ENCODE peak calls at places on chromosomes 1 and 21, in seven cellular contexts. H, U, L, E, X, K and V are unnamed samples.
A peak's percentile ranks its signal among the peaks of the same experiment; 100 is the strongest.

GRCh38 chr1:117128323-117129079 is 7.0 kb upstream of the TRIM45 start:
- DNase-seq in H (no peak), U (no peak), L (peak; percentile 17), E (no peak), X (no peak), K (no peak), V (no peak)

GRCh38 chr1:203754455-203754864 is 10.5 kb upstream of the LAX1 start:
- DNase-seq in H (no peak), U (no peak), L (no peak), E (no peak), X (no peak), K (no peak), V (no peak)

GRCh38 chr1:242703467-242703866 is 179.0 kb upstream of the PLD5 start:
- DNase-seq in H (no peak), U (no peak), L (no peak), E (no peak), X (no peak), K (no peak), V (no peak)

GRCh38 chr1:6969762-6970161 is 184.5 kb downstream of the CAMTA1 start:
- DNase-seq in H (no peak), U (no peak), L (no peak), E (no peak), X (peak; percentile 12), K (no peak), V (no peak)

GRCh38 chr1:21906173-21907078 is 30.7 kb downstream of the HSPG2 start:
- DNase-seq in H (no peak), U (no peak), L (no peak), E (no peak), X (no peak), K (no peak), V (peak; percentile 63)

GRCh38 chr1:236222616-236223015 is 59.1 kb downstream of the ERO1B start:
- DNase-seq in H (no peak), U (no peak), L (no peak), E (no peak), X (no peak), K (no peak), V (no peak)

GRCh38 chr1:200206761-200207160 is 179.3 kb downstream of the NR5A2 start:
- DNase-seq in H (no peak), U (no peak), L (no peak), E (no peak), X (no peak), K (no peak), V (no peak)

GRCh38 chr1:93775224-93775623 is 93.6 kb upstream of the BCAR3 start:
- DNase-seq in H (no peak), U (no peak), L (no peak), E (no peak), X (no peak), K (no peak), V (no peak)

GRCh38 chr1:109466100-109466439 is 276 bp upstream of the SYPL2 start:
- DNase-seq in H (no peak), U (no peak), L (no peak), E (no peak), X (no peak), K (no peak), V (no peak)

GRCh38 chr21:27507695-27508094 is 540.8 kb upstream of the ADAMTS5 start:
- DNase-seq in H (no peak), U (no peak), L (no peak), E (no peak), X (no peak), K (no peak), V (no peak)

GRCh38 chr21:27502801-27503200 is 535.9 kb upstream of the ADAMTS5 start:
- DNase-seq in H (no peak), U (no peak), L (no peak), E (no peak), X (no peak), K (no peak), V (no peak)

GRCh38 chr21:27511241-27511640 is 544.4 kb upstream of the ADAMTS5 start:
- DNase-seq in H (no peak), U (no peak), L (no peak), E (no peak), X (no peak), K (no peak), V (no peak)

GRCh38 chr21:27505516-27505915 is 538.6 kb upstream of the ADAMTS5 start:
- DNase-seq in H (no peak), U (no peak), L (no peak), E (no peak), X (no peak), K (no peak), V (no peak)
- H3K9me3 ChIP-seq in H (peaks cover 3% of the 10 kb centered on the region), U (no peaks in the 10 kb centered on the region), L (no peaks in the 10 kb centered on the region), E (no peaks in the 10 kb centered on the region), X (no peaks in the 10 kb centered on the region), K (no peaks in the 10 kb centered on the region), V (no peaks in the 10 kb centered on the region)

DNA sequence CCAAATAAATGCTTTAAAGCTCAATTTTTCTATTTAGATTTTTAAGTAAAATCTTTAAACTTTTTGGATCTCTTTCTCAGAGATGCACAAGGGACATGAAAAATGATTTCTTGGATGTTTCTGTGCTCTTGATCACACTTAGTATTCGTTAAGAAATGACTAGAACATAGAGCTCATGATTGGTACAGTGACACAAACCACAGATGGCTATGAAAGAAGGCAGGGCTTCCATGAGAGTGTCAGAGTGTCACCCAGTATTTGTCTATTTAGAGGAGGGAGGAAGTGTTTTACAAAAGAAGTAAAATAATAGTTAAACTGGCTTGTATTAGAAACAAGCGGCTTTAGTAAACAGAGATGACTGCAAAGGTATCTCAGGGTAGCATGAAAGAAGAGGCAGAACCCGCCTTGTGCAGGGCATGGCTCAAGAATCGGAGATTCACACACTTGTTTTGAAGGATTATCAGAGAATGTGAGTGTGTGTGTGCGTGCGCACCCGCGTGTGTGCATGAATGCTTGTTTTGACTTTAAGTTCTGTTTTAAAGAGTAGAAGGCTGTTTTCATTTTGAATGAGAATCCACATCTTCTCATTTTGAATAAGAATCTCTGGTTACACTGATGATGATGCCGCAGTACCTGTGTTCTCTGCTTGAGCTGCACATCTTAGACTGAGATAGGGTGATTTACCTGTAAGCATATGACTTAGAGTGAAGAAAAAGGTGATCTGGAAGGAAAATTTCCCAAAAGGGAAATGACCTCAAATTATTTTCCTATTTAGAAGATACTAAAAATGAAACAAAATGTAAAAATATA is 82.1 kb downstream of the VPS26C start:
- DNase-seq in H (no peak), U (no peak), L (no peak), E (no peak), X (no peak), K (no peak), V (no peak)
- H3K36me3 ChIP-seq in H (peaks cover 73% of the 10 kb centered on the region), U (peaks cover 38% of the 10 kb centered on the region), L (no peaks in the 10 kb centered on the region), E (peaks cover 18% of the 10 kb centered on the region), X (no peaks in the 10 kb centered on the region), K (no peaks in the 10 kb centered on the region), V (peaks cover 47% of the 10 kb centered on the region)

DNA sequence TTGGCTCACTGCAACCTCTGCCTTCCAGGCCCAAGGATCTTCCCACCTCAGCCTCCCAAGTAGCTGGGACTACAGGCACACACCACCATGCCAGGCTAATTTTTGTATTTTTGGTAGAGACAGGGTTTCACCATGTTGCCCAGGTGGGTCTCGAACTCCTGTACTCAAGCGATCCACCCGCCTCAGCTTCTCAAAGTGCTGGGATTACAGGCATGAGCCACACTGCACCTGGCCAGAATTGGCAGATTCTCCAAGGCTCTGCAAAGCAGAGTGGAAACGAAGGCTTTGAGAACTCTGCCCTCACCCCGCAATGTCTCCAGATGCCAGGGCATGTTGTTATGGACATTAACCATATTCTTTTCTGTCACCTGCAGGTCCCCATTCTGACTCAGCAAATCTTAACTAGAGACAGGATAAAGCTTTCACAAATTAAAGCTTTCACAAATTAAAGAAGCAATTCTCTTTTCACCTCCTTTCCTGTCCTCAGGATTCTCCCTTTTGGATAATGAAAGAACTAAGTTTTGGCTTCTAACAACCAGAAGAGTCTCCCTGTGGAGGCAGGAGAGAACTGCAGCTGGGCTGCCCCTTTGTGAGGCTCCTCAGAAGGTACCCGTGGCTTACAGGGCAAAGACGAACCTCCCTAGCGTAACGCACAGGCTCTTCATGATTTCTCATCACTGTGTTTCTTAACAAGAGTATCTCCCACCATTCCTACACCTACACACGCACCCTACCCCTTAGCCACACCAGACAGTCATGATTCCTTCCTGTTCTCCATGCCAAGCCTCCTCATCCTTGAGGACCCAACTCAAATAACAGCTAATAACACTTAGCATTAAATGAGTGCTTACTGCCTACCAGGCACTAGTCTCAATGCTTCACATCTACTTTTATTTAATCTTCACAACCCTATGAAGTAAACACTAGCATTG is 29.8 kb downstream of the GPA33 start:
- DNase-seq in H (no peak), U (no peak), L (peak; percentile 45), E (no peak), X (no peak), K (no peak), V (no peak)
- TF ChIP-seq CTCF in H (peak; percentile 9), U (peak; percentile 34), L (peak; percentile 35), E (no peak), X (no peak), K (no peak), V (no peak)

GRCh38 chr1:164369698-164370365 is 189.2 kb upstream of the PBX1 start:
- DNase-seq in H (no peak), U (peak; percentile 13), L (no peak), E (no peak), X (no peak), K (no peak), V (no peak)
- H3K9me3 ChIP-seq in H (peaks cover 4% of the 10 kb centered on the region), U (no peaks in the 10 kb centered on the region), L (no peaks in the 10 kb centered on the region), E (no peaks in the 10 kb centered on the region), X (peaks cover 15% of the 10 kb centered on the region), K (no peaks in the 10 kb centered on the region), V (peaks cover 12% of the 10 kb centered on the region)